ENCODE peak calls at places on chromosomes 4 and X, in four cellular contexts. O, Q, B and K are unnamed samples.

GRCh38 chr4:84952004-84952403 is 14.5 kb downstream of the WDFY3 start:
- DNase-seq in O (no peak), Q (no peak), B (no peak), K (no peak)

GRCh38 chr4:3365326-3365725 is 72.5 kb downstream of the RGS12 start:
- DNase-seq in O (no peak), Q (no peak), B (no peak), K (no peak)

GRCh38 chr4:142893012-142893411 is 46.9 kb upstream of the INPP4B start:
- DNase-seq in O (no peak), Q (no peak), B (no peak), K (no peak)

GRCh38 chr4:185534850-185535761 is at the start of gene PDLIM3:
- DNase-seq in O (no peak), Q (no peak), B (peak; percentile 34), K (no peak)

GRCh38 chr4:99405433-99406115 is 29.6 kb downstream of the ADH7 start:
- DNase-seq in O (peak; percentile 49), Q (peak; percentile 70), B (peak; percentile 72), K (peak; percentile 35)

GRCh38 chr4:189059996-189060570 is 880.6 kb upstream of the FRG1 start:
- DNase-seq in O (no peak), Q (no peak), B (no peak), K (no peak)

GRCh38 chr4:137993232-137993631 is 248.9 kb downstream of the SLC7A11 start:
- DNase-seq in O (no peak), Q (no peak), B (no peak), K (no peak)

GRCh38 chr4:183765121-183765990 is 106.3 kb downstream of the TRAPPC11 start:
- DNase-seq in O (no peak), Q (no peak), B (no peak), K (no peak)

GRCh38 chrX:11386001-11386523 is 92.8 kb downstream of the AMELX start:
- DNase-seq in O (no peak), Q (no peak), B (no peak), K (no peak)

GRCh38 chrX:928606-929005 is 283.8 kb downstream of the CRLF2 start:
- DNase-seq in O (no peak), Q (no peak), B (no peak), K (no peak)

GRCh38 chrX:154093965-154094364 is 3.6 kb downstream of the MECP2 start:
- DNase-seq in O (no peak), Q (no peak), B (no peak), K (no peak)

GRCh38 chrX:68936608-68937007 is 107.8 kb downstream of the EFNB1 start:
- DNase-seq in O (no peak), Q (no peak), B (no peak), K (no peak)

GRCh38 chr4:73741140-73741749 is 876 bp downstream of the CXCL8 start:
- DNase-seq in O (no peak), Q (no peak), B (no peak), K (no peak)

GRCh38 chr4:153241295-153241694 is 37.1 kb downstream of the TRIM2 start:
- DNase-seq in O (no peak), Q (no peak), B (no peak), K (no peak)

GRCh38 chr4:41693629-41694028 is 54.9 kb downstream of the PHOX2B start:
- DNase-seq in O (no peak), Q (peak; percentile 54), B (no peak), K (peak; percentile 39)

GRCh38 chr4:2434420-2434819 is 15.7 kb downstream of the CFAP99 start:
- DNase-seq in O (no peak), Q (no peak), B (no peak), K (no peak)

GRCh38 chr4:11615601-11616000 is 186.9 kb upstream of the HS3ST1 start:
- DNase-seq in O (no peak), Q (no peak), B (no peak), K (no peak)

GRCh38 chrX:410296-410695 is 23.6 kb upstream of the PPP2R3B start:
- DNase-seq in O (no peak), Q (no peak), B (no peak), K (no peak)

GRCh38 chr4:156322592-156322991 is 368.9 kb upstream of the CTSO start:
- DNase-seq in O (no peak), Q (peak; percentile 76), B (no peak), K (no peak)

GRCh38 chr4:122341906-122342305 is 36.9 kb upstream of the ADAD1 start:
- DNase-seq in O (no peak), Q (no peak), B (no peak), K (no peak)

GRCh38 chr4:69984030-69984443 is 11.7 kb upstream of the STATH start:
- DNase-seq in O (no peak), Q (peak; percentile 0), B (no peak), K (no peak)

GRCh38 chr4:73341454-73341853 is 62.6 kb upstream of the ALB start:
- DNase-seq in O (no peak), Q (peak; percentile 28), B (peak; percentile 37), K (peak; percentile 14)

GRCh38 chr4:41177016-41177415 is 37.3 kb downstream of the APBB2 start:
- DNase-seq in O (no peak), Q (no peak), B (no peak), K (no peak)

GRCh38 chr4:75340561-75340960 is 173.6 kb downstream of the RCHY1 start:
- DNase-seq in O (no peak), Q (no peak), B (no peak), K (no peak)

GRCh38 chrX:46165411-46165810 is 379.8 kb downstream of the ZNF674 start:
- DNase-seq in O (no peak), Q (no peak), B (no peak), K (no peak)

GRCh38 chr4:142567620-142568451 is 278.3 kb downstream of the INPP4B start:
- DNase-seq in O (no peak), Q (peak; percentile 20), B (peak; percentile 30), K (no peak)

GRCh38 chr4:121876070-121876469 is 5.8 kb upstream of the BBS7 start:
- DNase-seq in O (no peak), Q (no peak), B (no peak), K (no peak)

GRCh38 chr4:10656420-10656819 is 28.1 kb downstream of the CLNK start:
- DNase-seq in O (no peak), Q (no peak), B (no peak), K (no peak)

GRCh38 chr4:20591571-20592455 is 108.4 kb upstream of the PACRGL start:
- DNase-seq in O (no peak), Q (no peak), B (no peak), K (no peak)

GRCh38 chrX:54817220-54817820 is 9.8 kb downstream of the MAGED2 start:
- DNase-seq in O (no peak), Q (no peak), B (no peak), K (no peak)

GRCh38 chrX:132676561-132677186 is 187.8 kb upstream of the MBNL3 start:
- DNase-seq in O (no peak), Q (peak; percentile 1), B (peak; percentile 4), K (no peak)

GRCh38 chr4:173167793-173168395 is 717 bp upstream of the GALNT7 start:
- DNase-seq in O (no peak), Q (peak; percentile 84), B (no peak), K (no peak)

GRCh38 chrX:1754077-1754476 is 139.2 kb downstream of the ASMT start:
- DNase-seq in O (no peak), Q (no peak), B (no peak), K (no peak)

GRCh38 chr4:120736312-120736711 is 186.2 kb downstream of the PRDM5 start:
- DNase-seq in O (no peak), Q (no peak), B (no peak), K (no peak)

GRCh38 chrX:65821721-65822496 is 154.5 kb downstream of the MSN start:
- DNase-seq in O (peak; percentile 2), Q (no peak), B (peak; percentile 58), K (no peak)

GRCh38 chrX:140764401-140764919 is 54.9 kb downstream of the LINC00632 start:
- DNase-seq in O (no peak), Q (peak; percentile 23), B (peak; percentile 29), K (no peak)

GRCh38 chrX:1164322-1165288 is 47.8 kb downstream of the CRLF2 start:
- DNase-seq in O (no peak), Q (peak; percentile 19), B (peak; percentile 31), K (no peak)

GRCh38 chr4:98793658-98794057 is 135.2 kb upstream of the TSPAN5 start:
- DNase-seq in O (no peak), Q (no peak), B (no peak), K (no peak)

GRCh38 chrX:111168314-111168713 is 72.3 kb downstream of the PAK3 start:
- DNase-seq in O (no peak), Q (peak; percentile 45), B (peak; percentile 4), K (no peak)